ENCODE peak calls at places on chromosomes 5 and 9, in eight cellular contexts. V is MM.1S, Y is IMR-90, B is ovary, E is mammary epithelial cell, I is epithelial cell of esophagus, J is PC-9, W is thoracic aorta. L is an unnamed sample.

GRCh38 chr9:125586173-125586512 is 120.9 kb downstream of the MAPKAP1 start:
- DNase-seq in V (no peak), Y (no peak), B (no peak), E (no peak), I (no peak), J (no peak), W (no peak), L (no peak)

GRCh38 chr9:84357235-84357634 is 16.7 kb upstream of the SLC28A3 start:
- DNase-seq in V (no peak), Y (no peak), B (no peak), E (no peak), I (peak), J (no peak), W (no peak), L (peak)

GRCh38 chr9:108473209-108474112 is 382.3 kb downstream of the ACTL7B start:
- DNase-seq in V (no peak), Y (peak), B (no peak), E (peak), I (peak), J (peak), W (no peak), L (peak)

GRCh38 chr9:35526087-35526801 is 36.3 kb downstream of the RUSC2 start:
- DNase-seq in V (no peak), Y (peak), B (no peak), E (no peak), I (peak), J (no peak), W (no peak), L (peak)

GRCh38 chr9:93072383-93072795 is 13.9 kb downstream of the SUSD3 start:
- DNase-seq in V (peak), Y (peak), B (peak), E (no peak), I (no peak), J (no peak), W (no peak), L (no peak)

GRCh38 chr5:8682381-8682780 is 813.4 kb downstream of the MTRR start:
- DNase-seq in V (no peak), Y (no peak), B (no peak), E (no peak), I (no peak), J (no peak), W (no peak), L (no peak)

GRCh38 chr9:32395483-32396216 is 11.2 kb downstream of the ACO1 start:
- DNase-seq in V (no peak), Y (peak), B (peak), E (peak), I (peak), J (no peak), W (no peak), L (peak)

GRCh38 chr5:12413585-12413984 is 509.3 kb upstream of the CTNND2 start:
- DNase-seq in V (no peak), Y (no peak), B (no peak), E (no peak), I (no peak), J (no peak), W (no peak), L (no peak)

GRCh38 chr5:72852356-72852755 is 35.9 kb downstream of the TNPO1 start:
- DNase-seq in V (no peak), Y (no peak), B (no peak), E (no peak), I (no peak), J (no peak), W (no peak), L (no peak)

GRCh38 chr5:72849546-72849945 is 33.1 kb downstream of the TNPO1 start:
- DNase-seq in V (no peak), Y (no peak), B (no peak), E (peak), I (no peak), J (no peak), W (no peak), L (no peak)

GRCh38 chr5:72847989-72848473 is 31.6 kb downstream of the TNPO1 start:
- DNase-seq in V (peak), Y (peak), B (peak), E (peak), I (peak), J (peak), W (peak), L (peak)

GRCh38 chr5:72848474-72849428 is 32.3 kb downstream of the TNPO1 start:
- DNase-seq in V (peak), Y (peak), B (peak), E (peak), I (peak), J (peak), W (peak), L (peak)

DNA sequence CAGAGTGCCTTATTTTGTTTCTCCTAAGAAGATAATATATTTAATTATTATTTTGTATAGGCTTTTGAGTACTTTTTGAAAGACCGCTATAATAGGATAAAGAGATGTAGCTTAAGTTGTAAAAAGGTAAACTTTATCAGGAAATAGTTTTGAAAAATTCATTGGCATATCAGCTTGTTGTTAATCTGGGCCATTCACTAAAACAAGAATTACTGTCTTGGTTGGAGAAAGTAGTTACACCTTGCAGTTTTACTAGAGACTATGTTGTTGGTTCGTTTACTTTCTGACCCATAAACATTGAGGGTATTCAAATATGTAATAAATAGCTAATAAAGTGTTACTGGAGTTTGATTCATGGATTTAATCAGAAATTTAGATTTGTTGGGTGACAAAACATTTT is 33.7 kb downstream of the TNPO1 start:
- DNase-seq in V (no peak), Y (no peak), B (no peak), E (no peak), I (no peak), J (no peak), W (no peak), L (no peak)
- H3K4me3 ChIP-seq in V (peak), Y (peak), B (peak), E (peak), I (peak), J (peak), W (peak), L (peak)

GRCh38 chr5:58264276-58264675 is 195.6 kb downstream of the PLK2 start:
- DNase-seq in V (no peak), Y (no peak), B (no peak), E (no peak), I (no peak), J (no peak), W (no peak), L (no peak)
- TF ChIP-seq CTCF in V (no peak), Y (no peak), B (no peak), E (no peak), I (no peak), J (no peak), W (no peak), L (no peak)

DNA sequence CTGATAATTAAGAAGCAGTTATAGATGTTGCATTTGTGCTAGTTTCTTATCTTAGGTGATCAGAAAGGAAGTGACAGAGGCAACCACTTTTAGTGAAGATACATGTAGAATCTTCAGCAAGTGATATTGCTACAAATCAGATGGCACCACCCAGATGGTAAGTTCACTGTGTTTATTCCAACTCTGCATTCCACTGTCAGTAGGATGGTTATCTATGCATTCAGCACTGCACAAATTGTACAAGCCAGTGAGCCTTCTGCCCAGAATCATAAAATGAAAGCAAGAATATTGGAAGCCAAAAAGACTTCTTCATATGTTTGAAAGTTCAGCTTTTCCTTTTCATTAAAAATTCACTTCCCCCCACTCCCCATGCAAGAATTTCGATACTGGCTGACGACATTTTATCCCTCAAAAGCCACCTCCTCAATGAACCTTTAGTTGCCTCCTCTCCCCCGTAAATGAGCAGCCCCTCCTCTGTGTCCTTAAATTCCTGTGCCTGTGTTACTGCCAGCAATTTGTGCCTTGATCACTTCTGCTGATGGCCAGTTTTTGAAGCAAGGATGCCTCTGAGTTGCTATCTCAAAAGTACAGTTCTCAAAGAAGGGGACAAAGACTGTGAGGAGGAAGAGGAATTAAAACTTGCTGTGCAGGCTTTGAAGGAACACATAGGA is 91.6 kb downstream of the ZSWIM6 start:
- DNase-seq in V (no peak), Y (peak), B (no peak), E (no peak), I (no peak), J (no peak), W (no peak), L (no peak)
- H3K4me3 ChIP-seq in V (no peak), Y (no peak), B (no peak), E (no peak), I (no peak), J (no peak), W (no peak), L (no peak)

DNA sequence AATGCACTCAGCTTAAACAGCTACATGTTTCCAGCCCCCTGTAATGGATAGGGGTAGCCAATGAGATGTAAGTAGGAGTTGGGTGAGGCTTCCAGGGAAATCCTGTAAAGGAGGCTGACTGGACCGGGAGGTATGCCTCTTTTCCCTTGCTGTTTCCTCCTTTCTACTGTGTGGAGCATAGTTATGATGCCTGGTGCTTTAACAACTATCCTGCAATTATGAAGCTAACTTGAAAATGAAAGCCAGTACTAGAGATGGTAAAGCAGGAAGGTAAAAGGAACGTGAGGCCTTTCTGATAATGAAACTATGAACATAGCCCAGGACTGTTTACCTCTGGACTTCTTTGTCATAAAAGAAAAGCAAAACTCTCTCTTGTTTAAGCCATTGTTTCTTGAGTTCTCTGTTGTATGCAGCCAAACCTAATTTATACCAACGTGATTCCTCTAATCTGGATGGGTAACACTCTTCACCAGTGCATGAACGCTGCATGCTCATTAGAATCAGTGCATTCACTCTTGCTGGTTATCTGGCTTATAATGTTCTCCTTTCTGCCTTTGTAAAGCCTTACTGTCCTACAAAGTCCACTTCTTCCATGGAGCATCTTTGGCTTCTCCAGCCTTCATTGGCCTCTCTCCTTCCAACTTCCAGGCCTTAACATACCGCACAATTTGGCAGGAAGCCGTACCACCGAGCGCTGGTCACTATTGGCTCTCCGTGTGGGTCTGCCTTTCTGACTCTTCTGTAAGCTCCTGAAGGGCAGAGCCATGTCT is 8.3 kb upstream of the ARHGEF28 start:
- DNase-seq in V (peak), Y (peak), B (no peak), E (no peak), I (peak), J (no peak), W (no peak), L (peak)
- TF ChIP-seq CTCF in V (no peak), Y (no peak), B (no peak), E (no peak), I (no peak), J (no peak), W (no peak), L (no peak)

DNA sequence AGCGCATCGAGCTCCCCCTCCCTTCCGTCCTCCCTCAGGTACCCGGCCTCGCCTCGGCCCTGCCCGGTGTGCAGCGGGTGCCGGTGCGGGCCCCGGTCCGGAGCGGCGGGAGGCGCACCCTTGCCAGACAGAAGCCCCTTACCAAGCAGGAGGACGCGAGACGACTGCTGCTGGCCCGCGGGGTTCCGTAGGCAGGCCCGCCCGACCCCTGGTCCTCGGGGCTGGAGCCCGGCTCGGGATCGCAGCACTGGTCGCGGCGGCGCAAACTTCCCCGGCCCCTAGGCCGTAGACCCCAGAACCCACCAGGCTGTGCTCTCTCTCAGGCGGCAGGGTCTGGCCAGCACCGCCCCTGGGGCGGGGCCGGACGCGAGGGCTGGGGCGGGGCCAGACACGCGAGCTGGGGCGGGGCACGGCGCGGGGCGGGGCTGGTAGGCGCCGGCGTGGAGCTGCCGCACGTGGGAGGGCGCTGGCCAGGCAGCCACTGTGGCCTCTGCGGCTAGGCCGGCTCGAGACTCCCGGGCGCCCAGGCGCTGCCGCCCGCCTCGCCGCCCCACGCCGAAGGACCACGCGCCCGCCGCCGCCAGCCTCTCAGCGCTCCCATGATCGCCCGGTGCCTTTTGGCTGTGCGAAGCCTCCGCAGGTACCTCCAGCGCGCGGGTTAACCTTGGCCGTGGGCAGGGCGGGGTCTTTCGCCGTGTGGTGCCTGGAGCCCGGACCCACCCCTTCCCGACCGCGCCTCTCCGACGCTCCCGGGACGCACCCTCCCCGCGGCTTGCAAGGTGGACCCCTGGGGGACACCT is at the start of the genes NLN and SGTB:
- DNase-seq in V (peak), Y (peak), B (peak), E (peak), I (peak), J (peak), W (peak), L (peak)
- H3K4me3 ChIP-seq in V (peak), Y (peak), B (peak), E (peak), I (peak), J (peak), W (peak), L (peak)

GRCh38 chr9:101094686-101095085 is 66.2 kb downstream of the PLPPR1 start:
- DNase-seq in V (no peak), Y (no peak), B (no peak), E (no peak), I (no peak), J (no peak), W (no peak), L (no peak)
- TF ChIP-seq CTCF in V (no peak), Y (no peak), B (no peak), E (no peak), I (no peak), J (no peak), W (no peak), L (no peak)

GRCh38 chr5:147234098-147234824 is 565 bp upstream of the STK32A start:
- DNase-seq in V (no peak), Y (no peak), B (peak), E (no peak), I (no peak), J (no peak), W (no peak), L (peak)
- H3K4me3 ChIP-seq in V (peak), Y (peak), B (peak), E (peak), I (peak), J (no peak), W (peak), L (peak)

GRCh38 chr9:14843163-14843562 is 67.1 kb downstream of the FREM1 start:
- DNase-seq in V (no peak), Y (no peak), B (no peak), E (no peak), I (no peak), J (no peak), W (no peak), L (no peak)

GRCh38 chr9:14842269-14842668 is 68.0 kb downstream of the FREM1 start:
- DNase-seq in V (no peak), Y (no peak), B (no peak), E (no peak), I (no peak), J (no peak), W (no peak), L (no peak)

GRCh38 chr9:14846871-14847311 is 63.3 kb downstream of the FREM1 start:
- DNase-seq in V (peak), Y (peak), B (peak), E (peak), I (peak), J (peak), W (no peak), L (peak)
- TF ChIP-seq CTCF in V (peak), Y (peak), B (no peak), E (peak), I (peak), J (peak), W (peak), L (peak)

L was measured in bronchial epithelial cell.